ENCODE peak calls at places on chromosomes 12 and 14, in five cellular contexts. U is tibial artery, X is AG04450, H is ovary, D is adrenal gland. E is an unnamed sample.

GRCh38 chr14:104897286-104898194 is 27.1 kb upstream of the PLD4 start:
- DNase-seq in U (peak; percentile 65), X (no peak), H (peak; percentile 8), D (peak; percentile 17), E (peak; percentile 22)

GRCh38 chr14:105489607-105490317 is 1.3 kb upstream of the TEDC1 start:
- DNase-seq in U (peak; percentile 94), X (peak; percentile 24), H (peak; percentile 79), D (peak; percentile 86), E (peak; percentile 90)

GRCh38 chr12:131894981-131895639 is 688 bp downstream of the ULK1 start:
- DNase-seq in U (peak; percentile 74), X (no peak), H (no peak), D (peak; percentile 30), E (peak; percentile 54)

GRCh38 chr14:72788972-72789728 is 104.8 kb downstream of the DPF3 start:
- DNase-seq in U (no peak), X (no peak), H (no peak), D (no peak), E (no peak)

GRCh38 chr12:75587340-75588106 is 76.1 kb upstream of the KRR1 start:
- DNase-seq in U (no peak), X (no peak), H (no peak), D (no peak), E (no peak)

GRCh38 chr14:106044949-106045596 is 518.7 kb downstream of the TMEM121 start:
- DNase-seq in U (no peak), X (no peak), H (no peak), D (peak; percentile 20), E (peak; percentile 51)

GRCh38 chr12:74538491-74539258 is 1.0 kb downstream of the ATXN7L3B start:
- DNase-seq in U (no peak), X (no peak), H (no peak), D (no peak), E (peak; percentile 10)

GRCh38 chr12:30823140-30823669 is 68.5 kb upstream of the CAPRIN2 start:
- DNase-seq in U (no peak), X (no peak), H (no peak), D (peak; percentile 29), E (peak; percentile 41)

GRCh38 chr12:3973269-3973884 is 100.2 kb upstream of the PARP11 start:
- DNase-seq in U (no peak), X (no peak), H (no peak), D (no peak), E (no peak)

GRCh38 chr12:59283012-59283411 is 312.8 kb upstream of the SLC16A7 start:
- DNase-seq in U (no peak), X (no peak), H (no peak), D (no peak), E (no peak)

GRCh38 chr14:85531594-85532391 is 1.8 kb downstream of the FLRT2 start:
- DNase-seq in U (peak; percentile 85), X (no peak), H (peak; percentile 78), D (peak; percentile 63), E (peak; percentile 10)

GRCh38 chr14:100540926-100541620 is 46.1 kb downstream of the BEGAIN start:
- DNase-seq in U (no peak), X (no peak), H (no peak), D (no peak), E (no peak)

GRCh38 chr14:100541621-100542560 is 45.3 kb downstream of the BEGAIN start:
- DNase-seq in U (no peak), X (no peak), H (no peak), D (no peak), E (no peak)

GRCh38 chr14:100539766-100540140 is 47.5 kb downstream of the BEGAIN start:
- DNase-seq in U (peak; percentile 53), X (no peak), H (peak; percentile 7), D (no peak), E (no peak)

GRCh38 chr14:100539319-100539645 is 47.9 kb downstream of the BEGAIN start:
- DNase-seq in U (no peak), X (no peak), H (peak; percentile 10), D (no peak), E (no peak)

GRCh38 chr14:100540141-100540925 is 46.9 kb downstream of the BEGAIN start:
- DNase-seq in U (peak; percentile 53), X (no peak), H (no peak), D (no peak), E (no peak)
- TF ChIP-seq CTCF in U (no peak), X (peak; percentile 50), H (no peak), D (peak; percentile 10), E (no peak)

GRCh38 chr14:92596328-92596943 is 82.9 kb downstream of the RIN3 start:
- DNase-seq in U (no peak), X (no peak), H (no peak), D (no peak), E (no peak)
- TF ChIP-seq CTCF in U (no peak), X (peak; percentile 1), H (no peak), D (no peak), E (no peak)

GRCh38 chr12:19799886-19800602 is 360.8 kb downstream of the AEBP2 start:
- DNase-seq in U (no peak), X (no peak), H (no peak), D (peak; percentile 20), E (no peak)
- TF ChIP-seq CTCF in U (no peak), X (no peak), H (no peak), D (no peak), E (no peak)

GRCh38 chr14:101557811-101558738 is 3.2 kb upstream of the DIO3 start:
- DNase-seq in U (peak; percentile 82), X (no peak), H (peak; percentile 63), D (no peak), E (no peak)
- TF ChIP-seq CTCF in U (no peak), X (no peak), H (no peak), D (peak; percentile 16), E (no peak)